ENCODE peak calls at places on chromosomes 1 and 21, in seven cellular contexts. C, W, E, S, V, R and H are unnamed samples.

GRCh38 chr21:43274022-43274945 is 105.5 kb downstream of the CRYAA start:
- DNase-seq in C (no peak), W (no peak), E (peak; percentile 64), S (no peak), V (no peak), R (no peak), H (no peak)

GRCh38 chr1:24381256-24381655 is 32.3 kb downstream of the STPG1 start:
- DNase-seq in C (no peak), W (no peak), E (no peak), S (peak; percentile 25), V (no peak), R (no peak), H (no peak)

GRCh38 chr1:21216835-21217811 is 40.4 kb upstream of the EIF4G3 start:
- DNase-seq in C (peak; percentile 45), W (peak; percentile 69), E (peak; percentile 77), S (peak; percentile 51), V (peak; percentile 45), R (peak; percentile 61), H (peak; percentile 55)

GRCh38 chr1:212269306-212269705 is 15.9 kb upstream of the PPP2R5A start:
- DNase-seq in C (no peak), W (no peak), E (no peak), S (no peak), V (no peak), R (no peak), H (no peak)

GRCh38 chr1:232474821-232475220 is 155.1 kb downstream of the SIPA1L2 start:
- DNase-seq in C (no peak), W (no peak), E (no peak), S (no peak), V (no peak), R (no peak), H (no peak)

GRCh38 chr1:43957407-43958040 is 10.8 kb downstream of the IPO13 start:
- DNase-seq in C (no peak), W (no peak), E (no peak), S (no peak), V (no peak), R (no peak), H (no peak)

GRCh38 chr1:23696335-23696989 is 4.9 kb downstream of the RPL11 start:
- DNase-seq in C (no peak), W (no peak), E (no peak), S (no peak), V (no peak), R (no peak), H (no peak)

GRCh38 chr1:215484111-215484914 is 82.8 kb upstream of the KCTD3 start:
- DNase-seq in C (peak; percentile 8), W (no peak), E (peak; percentile 8), S (no peak), V (no peak), R (peak; percentile 1), H (no peak)

GRCh38 chr1:171961861-171962260 is 120.6 kb downstream of the DNM3 start:
- DNase-seq in C (no peak), W (no peak), E (no peak), S (no peak), V (no peak), R (no peak), H (no peak)

GRCh38 chr1:187264995-187265602 is 436.4 kb downstream of the PLA2G4A start:
- DNase-seq in C (peak; percentile 28), W (no peak), E (peak; percentile 77), S (no peak), V (peak; percentile 28), R (peak; percentile 68), H (no peak)

GRCh38 chr1:198113302-198113701 is 43.5 kb upstream of the NEK7 start:
- DNase-seq in C (peak; percentile 54), W (no peak), E (no peak), S (no peak), V (no peak), R (no peak), H (no peak)

GRCh38 chr1:116487583-116487982 is 83.2 kb downstream of the CD58 start:
- DNase-seq in C (no peak), W (no peak), E (no peak), S (no peak), V (peak; percentile 59), R (no peak), H (no peak)

GRCh38 chr1:25476186-25477097 is 45.7 kb downstream of the MACO1 start:
- DNase-seq in C (peak; percentile 22), W (no peak), E (no peak), S (no peak), V (no peak), R (no peak), H (no peak)

GRCh38 chr1:111082421-111083192 is 57.3 kb downstream of the DRAM2 start:
- DNase-seq in C (peak; percentile 18), W (no peak), E (no peak), S (no peak), V (no peak), R (no peak), H (no peak)

GRCh38 chr1:54973205-54973921 is 7.1 kb upstream of the TMEM61 start:
- DNase-seq in C (peak; percentile 38), W (no peak), E (no peak), S (no peak), V (peak; percentile 40), R (peak; percentile 63), H (peak; percentile 13)

GRCh38 chr1:68384872-68385390 is 64.8 kb downstream of the RPE65 start:
- DNase-seq in C (peak; percentile 42), W (no peak), E (no peak), S (no peak), V (no peak), R (no peak), H (no peak)

GRCh38 chr1:192516776-192517297 is 58.7 kb upstream of the RGS1 start:
- DNase-seq in C (peak; percentile 69), W (no peak), E (no peak), S (no peak), V (no peak), R (no peak), H (no peak)

GRCh38 chr1:43267291-43267805 is 2.4 kb upstream of the TMEM125 start:
- DNase-seq in C (peak; percentile 63), W (no peak), E (peak; percentile 46), S (peak; percentile 65), V (no peak), R (no peak), H (peak; percentile 41)

GRCh38 chr1:157431751-157432150 is 120.6 kb downstream of the FCRL5 start:
- DNase-seq in C (no peak), W (no peak), E (no peak), S (no peak), V (no peak), R (no peak), H (no peak)

GRCh38 chr1:62676606-62677356 is 11.4 kb downstream of the DOCK7 start:
- DNase-seq in C (peak; percentile 38), W (no peak), E (no peak), S (no peak), V (no peak), R (no peak), H (no peak)

GRCh38 chr1:184696403-184696802 is 58.3 kb downstream of the EDEM3 start:
- DNase-seq in C (no peak), W (no peak), E (no peak), S (no peak), V (no peak), R (no peak), H (no peak)

GRCh38 chr1:2236695-2237677 is 8.9 kb downstream of the SKI start:
- DNase-seq in C (no peak), W (no peak), E (no peak), S (no peak), V (no peak), R (no peak), H (no peak)

GRCh38 chr1:2238361-2239055 is 10.4 kb downstream of the SKI start:
- DNase-seq in C (no peak), W (no peak), E (no peak), S (no peak), V (no peak), R (no peak), H (peak; percentile 91)

GRCh38 chr1:2239384-2239985 is 11.4 kb downstream of the SKI start:
- DNase-seq in C (no peak), W (no peak), E (peak; percentile 4), S (no peak), V (no peak), R (no peak), H (no peak)

GRCh38 chr1:2235300-2235998 is 7.3 kb downstream of the SKI start:
- DNase-seq in C (no peak), W (no peak), E (no peak), S (no peak), V (no peak), R (no peak), H (no peak)

DNA sequence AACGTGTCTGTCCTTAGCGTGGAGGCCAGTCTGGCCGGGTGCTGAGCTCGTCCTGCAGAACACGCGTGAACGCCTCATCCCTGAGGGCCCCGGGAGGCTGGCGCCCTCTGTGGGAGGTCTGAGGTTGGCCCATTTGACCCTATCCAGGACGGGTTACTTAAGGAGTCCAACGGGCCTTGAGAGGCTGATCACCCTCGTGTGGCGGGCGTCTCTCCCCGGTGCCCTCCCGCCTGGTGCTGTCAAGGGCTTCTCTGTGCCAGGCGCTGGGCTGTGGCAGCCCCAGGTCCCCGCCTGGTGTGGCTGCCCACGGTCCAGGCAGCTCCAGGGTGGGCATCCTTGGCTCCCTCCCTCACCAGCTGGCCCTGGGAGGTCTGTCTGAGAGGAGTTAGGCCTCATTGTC is 9.7 kb downstream of the SKI start:
- DNase-seq in C (peak; percentile 49), W (no peak), E (no peak), S (no peak), V (no peak), R (no peak), H (peak; percentile 62)
- TF ChIP-seq CTCF in C (peak; percentile 41), W (no peak), E (no peak), S (no peak), V (peak; percentile 49), R (peak; percentile 26), H (no peak)

DNA sequence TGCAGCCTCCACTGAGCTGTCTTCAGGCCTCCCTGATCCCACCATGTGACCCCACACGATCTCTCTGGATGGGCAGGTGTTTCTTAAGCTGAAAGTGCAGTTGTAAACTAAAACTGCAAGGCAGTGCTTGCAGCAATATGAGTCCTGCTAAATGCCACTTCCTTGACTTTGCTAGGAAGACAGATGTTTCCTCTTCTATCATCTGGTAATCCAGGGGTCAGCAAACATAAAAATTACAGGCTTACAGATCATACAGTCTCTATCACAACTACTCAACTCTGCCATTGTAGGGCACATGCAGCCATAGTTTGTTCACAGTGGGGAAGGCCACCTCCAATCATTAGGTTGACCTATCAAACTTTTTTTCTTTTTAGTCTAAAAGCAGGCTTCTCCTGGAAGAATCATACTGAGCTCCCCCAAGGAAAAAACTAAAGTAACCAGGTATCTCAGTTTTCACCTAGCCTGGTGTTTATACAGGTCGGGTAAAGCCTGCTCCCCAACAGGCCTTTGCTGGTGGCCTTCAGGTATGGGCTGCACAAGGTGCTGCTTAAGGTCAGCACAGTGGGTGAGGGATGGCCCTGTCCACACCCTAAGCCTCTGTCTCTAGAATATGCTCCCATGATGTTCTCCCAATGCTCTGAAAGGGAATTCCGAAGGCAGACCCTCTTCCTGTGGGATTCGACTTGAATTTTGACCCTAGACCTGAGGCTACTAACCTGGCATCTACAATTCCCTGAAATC is 10.8 kb downstream of the ABCA4 start:
- DNase-seq in C (no peak), W (no peak), E (no peak), S (no peak), V (no peak), R (no peak), H (no peak)
- TF ChIP-seq CTCF in C (no peak), W (no peak), E (no peak), S (no peak), V (no peak), R (no peak), H (no peak)

GRCh38 chr1:155648207-155649147 is 38.5 kb downstream of the MSTO1 start:
- DNase-seq in C (peak; percentile 87), W (no peak), E (peak; percentile 80), S (peak; percentile 49), V (peak; percentile 83), R (peak; percentile 17), H (no peak)
- TF ChIP-seq CTCF in C (peak; percentile 63), W (peak; percentile 35), E (peak; percentile 60), S (peak; percentile 12), V (peak; percentile 73), R (peak; percentile 68), H (peak; percentile 24)

GRCh38 chr1:201004732-201005131 is 18.8 kb downstream of the KIF21B start:
- DNase-seq in C (no peak), W (no peak), E (no peak), S (no peak), V (no peak), R (no peak), H (no peak)
- TF ChIP-seq CTCF in C (no peak), W (no peak), E (no peak), S (no peak), V (no peak), R (no peak), H (no peak)